ENCODE peak calls at places on chromosomes 7 and 10, in nine cellular contexts. One of them, this sample, is unnamed.

GRCh38 chr7:29485376-29486190 is 78.1 kb upstream of the PRR15 start:
- DNase-seq in heart right ventricle: no peak
- DNase-seq in AG04449: no peak
- DNase-seq in AG09309: no peak
- DNase-seq in choroid plexus epithelial cell: peak; percentile 24
- DNase-seq in OCI-LY7: no peak
- DNase-seq in D721Med: no peak
- DNase-seq in coronary artery: no peak
- DNase-seq in WTC11: no peak
- DNase-seq in this sample: no peak

GRCh38 chr7:80999771-81000170 is 80.9 kb upstream of the SEMA3C start:
- DNase-seq in heart right ventricle: no peak
- DNase-seq in AG04449: no peak
- DNase-seq in AG09309: no peak
- DNase-seq in choroid plexus epithelial cell: no peak
- DNase-seq in OCI-LY7: no peak
- DNase-seq in D721Med: no peak
- DNase-seq in coronary artery: no peak
- DNase-seq in WTC11: no peak
- DNase-seq in this sample: no peak

GRCh38 chr10:97406064-97406463 is 4.9 kb upstream of the RRP12 start:
- DNase-seq in heart right ventricle: no peak
- DNase-seq in AG04449: no peak
- DNase-seq in AG09309: no peak
- DNase-seq in choroid plexus epithelial cell: no peak
- DNase-seq in OCI-LY7: no peak
- DNase-seq in D721Med: no peak
- DNase-seq in coronary artery: no peak
- DNase-seq in WTC11: no peak
- DNase-seq in this sample: no peak

GRCh38 chr10:131176907-131177306 is 134.6 kb downstream of the TCERG1L start:
- DNase-seq in heart right ventricle: no peak
- DNase-seq in AG04449: no peak
- DNase-seq in AG09309: no peak
- DNase-seq in choroid plexus epithelial cell: no peak
- DNase-seq in OCI-LY7: no peak
- DNase-seq in D721Med: no peak
- DNase-seq in coronary artery: peak; percentile 16
- DNase-seq in WTC11: no peak
- DNase-seq in this sample: no peak

GRCh38 chr10:17215782-17216122 is 12.3 kb upstream of the VIM start:
- DNase-seq in heart right ventricle: no peak
- DNase-seq in AG04449: no peak
- DNase-seq in AG09309: no peak
- DNase-seq in choroid plexus epithelial cell: no peak
- DNase-seq in OCI-LY7: no peak
- DNase-seq in D721Med: no peak
- DNase-seq in coronary artery: no peak
- DNase-seq in WTC11: no peak
- DNase-seq in this sample: no peak

GRCh38 chr10:73554729-73555128 is 36.4 kb downstream of the USP54 start:
- DNase-seq in heart right ventricle: no peak
- DNase-seq in AG04449: no peak
- DNase-seq in AG09309: no peak
- DNase-seq in choroid plexus epithelial cell: no peak
- DNase-seq in OCI-LY7: no peak
- DNase-seq in D721Med: no peak
- DNase-seq in coronary artery: no peak
- DNase-seq in WTC11: no peak
- DNase-seq in this sample: no peak

GRCh38 chr7:128879939-128880746 is 17.5 kb downstream of the ATP6V1F start:
- DNase-seq in heart right ventricle: peak; percentile 54
- DNase-seq in AG04449: no peak
- DNase-seq in AG09309: no peak
- DNase-seq in choroid plexus epithelial cell: peak; percentile 69
- DNase-seq in OCI-LY7: no peak
- DNase-seq in D721Med: peak; percentile 96
- DNase-seq in coronary artery: no peak
- DNase-seq in WTC11: peak; percentile 87
- DNase-seq in this sample: peak; percentile 75

GRCh38 chr10:74165530-74165901 is 14.5 kb downstream of the ADK start:
- DNase-seq in heart right ventricle: no peak
- DNase-seq in AG04449: no peak
- DNase-seq in AG09309: no peak
- DNase-seq in choroid plexus epithelial cell: peak; percentile 52
- DNase-seq in OCI-LY7: no peak
- DNase-seq in D721Med: no peak
- DNase-seq in coronary artery: no peak
- DNase-seq in WTC11: no peak
- DNase-seq in this sample: no peak

GRCh38 chr10:78913219-78914059 is 155.3 kb upstream of the ZMIZ1 start:
- DNase-seq in heart right ventricle: no peak
- DNase-seq in AG04449: no peak
- DNase-seq in AG09309: no peak
- DNase-seq in choroid plexus epithelial cell: no peak
- DNase-seq in OCI-LY7: peak; percentile 58
- DNase-seq in D721Med: peak; percentile 47
- DNase-seq in coronary artery: no peak
- DNase-seq in WTC11: peak; percentile 73
- DNase-seq in this sample: peak; percentile 67

GRCh38 chr7:112782498-112782897 is 7.7 kb downstream of the TMEM168 start:
- DNase-seq in heart right ventricle: no peak
- DNase-seq in AG04449: no peak
- DNase-seq in AG09309: no peak
- DNase-seq in choroid plexus epithelial cell: no peak
- DNase-seq in OCI-LY7: no peak
- DNase-seq in D721Med: no peak
- DNase-seq in coronary artery: no peak
- DNase-seq in WTC11: no peak
- DNase-seq in this sample: no peak

GRCh38 chr10:103451091-103451801 is 924 bp downstream of the CALHM2 start:
- DNase-seq in heart right ventricle: peak; percentile 69
- DNase-seq in AG04449: no peak
- DNase-seq in AG09309: no peak
- DNase-seq in choroid plexus epithelial cell: peak; percentile 17
- DNase-seq in OCI-LY7: no peak
- DNase-seq in D721Med: no peak
- DNase-seq in coronary artery: peak; percentile 89
- DNase-seq in WTC11: no peak
- DNase-seq in this sample: no peak

GRCh38 chr10:21519981-21520436 is 5.5 kb downstream of the SKIDA1 start:
- DNase-seq in heart right ventricle: no peak
- DNase-seq in AG04449: no peak
- DNase-seq in AG09309: no peak
- DNase-seq in choroid plexus epithelial cell: peak; percentile 85
- DNase-seq in OCI-LY7: no peak
- DNase-seq in D721Med: no peak
- DNase-seq in coronary artery: no peak
- DNase-seq in WTC11: no peak
- DNase-seq in this sample: no peak

GRCh38 chr10:35458500-35459448 is 122.5 kb downstream of the CCNY start:
- DNase-seq in heart right ventricle: no peak
- DNase-seq in AG04449: no peak
- DNase-seq in AG09309: no peak
- DNase-seq in choroid plexus epithelial cell: no peak
- DNase-seq in OCI-LY7: no peak
- DNase-seq in D721Med: no peak
- DNase-seq in coronary artery: no peak
- DNase-seq in WTC11: no peak
- DNase-seq in this sample: no peak

GRCh38 chr10:121771957-121772356 is 155.9 kb downstream of the ATE1 start:
- DNase-seq in heart right ventricle: no peak
- DNase-seq in AG04449: no peak
- DNase-seq in AG09309: peak; percentile 52
- DNase-seq in choroid plexus epithelial cell: no peak
- DNase-seq in OCI-LY7: no peak
- DNase-seq in D721Med: no peak
- DNase-seq in coronary artery: no peak
- DNase-seq in WTC11: no peak
- DNase-seq in this sample: no peak

GRCh38 chr7:80498481-80499349 is 13.1 kb downstream of the GNAT3 start:
- DNase-seq in heart right ventricle: peak; percentile 22
- DNase-seq in AG04449: no peak
- DNase-seq in AG09309: no peak
- DNase-seq in choroid plexus epithelial cell: peak; percentile 94
- DNase-seq in OCI-LY7: no peak
- DNase-seq in D721Med: no peak
- DNase-seq in coronary artery: no peak
- DNase-seq in WTC11: no peak
- DNase-seq in this sample: no peak

GRCh38 chr7:48660482-48660881 is 263.9 kb upstream of the CDC14C start:
- DNase-seq in heart right ventricle: no peak
- DNase-seq in AG04449: no peak
- DNase-seq in AG09309: no peak
- DNase-seq in choroid plexus epithelial cell: no peak
- DNase-seq in OCI-LY7: no peak
- DNase-seq in D721Med: no peak
- DNase-seq in coronary artery: no peak
- DNase-seq in WTC11: no peak
- DNase-seq in this sample: no peak

GRCh38 chr7:24341677-24342076 is 57.7 kb downstream of the NPY start:
- DNase-seq in heart right ventricle: no peak
- DNase-seq in AG04449: no peak
- DNase-seq in AG09309: no peak
- DNase-seq in choroid plexus epithelial cell: no peak
- DNase-seq in OCI-LY7: no peak
- DNase-seq in D721Med: no peak
- DNase-seq in coronary artery: no peak
- DNase-seq in WTC11: no peak
- DNase-seq in this sample: no peak

GRCh38 chr10:88090568-88091214 is 227.3 kb downstream of the PTEN start:
- DNase-seq in heart right ventricle: no peak
- DNase-seq in AG04449: no peak
- DNase-seq in AG09309: no peak
- DNase-seq in choroid plexus epithelial cell: no peak
- DNase-seq in OCI-LY7: no peak
- DNase-seq in D721Med: no peak
- DNase-seq in coronary artery: no peak
- DNase-seq in WTC11: no peak
- DNase-seq in this sample: no peak

GRCh38 chr7:87225696-87226095 is 6.2 kb upstream of the TMEM243 start:
- DNase-seq in heart right ventricle: no peak
- DNase-seq in AG04449: no peak
- DNase-seq in AG09309: no peak
- DNase-seq in choroid plexus epithelial cell: peak; percentile 26
- DNase-seq in OCI-LY7: no peak
- DNase-seq in D721Med: no peak
- DNase-seq in coronary artery: no peak
- DNase-seq in WTC11: no peak
- DNase-seq in this sample: no peak

GRCh38 chr7:99674995-99675742 is 4.6 kb downstream of the CYP3A5 start:
- DNase-seq in heart right ventricle: no peak
- DNase-seq in AG04449: no peak
- DNase-seq in AG09309: no peak
- DNase-seq in choroid plexus epithelial cell: no peak
- DNase-seq in OCI-LY7: no peak
- DNase-seq in D721Med: no peak
- DNase-seq in coronary artery: no peak
- DNase-seq in WTC11: no peak
- DNase-seq in this sample: no peak

DNA sequence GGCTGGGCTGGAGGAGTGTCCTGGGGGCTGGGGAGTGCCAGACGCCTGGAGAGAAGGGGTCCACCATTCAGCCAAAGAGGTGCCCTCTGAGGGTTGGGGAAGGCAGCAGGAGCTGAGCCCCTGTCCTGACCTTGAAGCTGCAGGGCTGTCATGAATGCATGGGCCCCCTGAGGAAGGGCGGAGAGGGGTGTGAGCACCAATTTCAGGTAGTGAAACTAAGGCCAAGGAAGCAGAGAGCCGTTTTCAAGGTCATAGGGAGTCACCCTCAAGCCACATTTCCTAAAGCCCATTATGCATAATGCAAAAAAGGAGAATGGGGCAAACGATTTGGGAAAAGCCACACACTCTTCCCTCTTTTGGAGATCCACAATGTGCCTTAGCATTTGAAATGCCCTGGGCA is 37.2 kb downstream of the FIGNL1 start:
- DNase-seq in heart right ventricle: no peak
- DNase-seq in AG04449: no peak
- DNase-seq in AG09309: no peak
- DNase-seq in choroid plexus epithelial cell: no peak
- DNase-seq in OCI-LY7: peak; percentile 49
- DNase-seq in D721Med: no peak
- DNase-seq in coronary artery: no peak
- DNase-seq in WTC11: no peak
- DNase-seq in this sample: no peak
- TF ChIP-seq CTCF in heart right ventricle: no peak
- TF ChIP-seq CTCF in AG04449: no peak
- TF ChIP-seq CTCF in AG09309: no peak
- TF ChIP-seq CTCF in choroid plexus epithelial cell: no peak
- TF ChIP-seq CTCF in OCI-LY7: no peak
- TF ChIP-seq CTCF in D721Med: no peak
- TF ChIP-seq CTCF in coronary artery: no peak
- TF ChIP-seq CTCF in WTC11: no peak
- TF ChIP-seq CTCF in this sample: no peak

DNA sequence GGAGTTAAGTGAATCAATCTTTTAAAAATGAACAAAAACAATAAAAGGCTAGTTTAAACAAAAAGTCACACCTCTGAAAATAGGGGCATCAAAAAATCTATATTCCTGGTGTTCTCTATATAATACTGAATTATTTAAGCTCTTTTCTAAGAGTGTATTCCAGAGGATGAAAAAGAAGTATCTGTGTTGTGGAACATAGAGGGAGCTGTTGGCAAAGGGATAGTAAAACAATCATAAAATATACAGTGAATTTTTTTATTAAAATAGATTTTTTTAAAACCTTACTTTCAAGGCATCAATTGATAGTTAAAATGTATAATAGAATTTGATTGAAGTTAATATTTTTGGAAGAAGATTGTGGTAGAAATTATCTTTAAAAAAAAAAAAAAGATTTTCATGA is 1409.1 kb upstream of the CELF2 start:
- DNase-seq in heart right ventricle: no peak
- DNase-seq in AG04449: no peak
- DNase-seq in AG09309: no peak
- DNase-seq in choroid plexus epithelial cell: peak; percentile 65
- DNase-seq in OCI-LY7: peak; percentile 2
- DNase-seq in D721Med: no peak
- DNase-seq in coronary artery: no peak
- DNase-seq in WTC11: no peak
- DNase-seq in this sample: no peak
- TF ChIP-seq CTCF in heart right ventricle: peak; percentile 34
- TF ChIP-seq CTCF in AG04449: no peak
- TF ChIP-seq CTCF in AG09309: peak; percentile 6
- TF ChIP-seq CTCF in choroid plexus epithelial cell: peak; percentile 64
- TF ChIP-seq CTCF in OCI-LY7: peak; percentile 68
- TF ChIP-seq CTCF in D721Med: peak; percentile 53
- TF ChIP-seq CTCF in coronary artery: peak; percentile 12
- TF ChIP-seq CTCF in WTC11: no peak
- TF ChIP-seq CTCF in this sample: peak; percentile 77

GRCh38 chr7:155631155-155631554 is 13.3 kb upstream of the RBM33 start:
- DNase-seq in heart right ventricle: no peak
- DNase-seq in AG04449: no peak
- DNase-seq in AG09309: no peak
- DNase-seq in choroid plexus epithelial cell: no peak
- DNase-seq in OCI-LY7: no peak
- DNase-seq in D721Med: no peak
- DNase-seq in coronary artery: no peak
- DNase-seq in WTC11: no peak
- DNase-seq in this sample: no peak
- TF ChIP-seq CTCF in heart right ventricle: no peak
- TF ChIP-seq CTCF in AG04449: no peak
- TF ChIP-seq CTCF in AG09309: peak; percentile 14
- TF ChIP-seq CTCF in choroid plexus epithelial cell: peak; percentile 10
- TF ChIP-seq CTCF in OCI-LY7: peak; percentile 26
- TF ChIP-seq CTCF in D721Med: no peak
- TF ChIP-seq CTCF in coronary artery: no peak
- TF ChIP-seq CTCF in WTC11: no peak
- TF ChIP-seq CTCF in this sample: peak; percentile 28

GRCh38 chr10:3068201-3068967 is 1.0 kb downstream of the PFKP start:
- DNase-seq in heart right ventricle: peak; percentile 60
- DNase-seq in AG04449: no peak
- DNase-seq in AG09309: no peak
- DNase-seq in choroid plexus epithelial cell: peak; percentile 72
- DNase-seq in OCI-LY7: peak; percentile 76
- DNase-seq in D721Med: no peak
- DNase-seq in coronary artery: no peak
- DNase-seq in WTC11: peak; percentile 48
- DNase-seq in this sample: peak; percentile 39
- TF ChIP-seq CTCF in heart right ventricle: peak; percentile 42
- TF ChIP-seq CTCF in AG04449: peak; percentile 21
- TF ChIP-seq CTCF in AG09309: peak; percentile 39
- TF ChIP-seq CTCF in choroid plexus epithelial cell: peak; percentile 60
- TF ChIP-seq CTCF in OCI-LY7: no peak
- TF ChIP-seq CTCF in D721Med: no peak
- TF ChIP-seq CTCF in coronary artery: no peak
- TF ChIP-seq CTCF in WTC11: no peak
- TF ChIP-seq CTCF in this sample: peak; percentile 31

This sample was measured in neural crest cell.